ENCODE peak calls at places on chromosomes 5 and 9, in six cellular contexts. X, G, L, H, J and B are unnamed samples.

GRCh38 chr5:77224672-77225355 is 14.3 kb downstream of the PDE8B start:
- DNase-seq in X (no peak), G (no peak), L (no peak), H (no peak), J (no peak), B (no peak)

GRCh38 chr5:119166026-119166425 is 95.1 kb downstream of the DMXL1 start:
- DNase-seq in X (no peak), G (no peak), L (no peak), H (no peak), J (no peak), B (no peak)

GRCh38 chr5:14142202-14142855 is 813 bp upstream of the TRIO start:
- DNase-seq in X (no peak), G (no peak), L (no peak), H (no peak), J (no peak), B (no peak)

GRCh38 chr5:82749453-82749852 is 327.7 kb downstream of the TMEM167A start:
- DNase-seq in X (no peak), G (no peak), L (no peak), H (no peak), J (no peak), B (no peak)

GRCh38 chr5:127931396-127931795 is 152.2 kb upstream of the SLC12A2 start:
- DNase-seq in X (no peak), G (no peak), L (no peak), H (no peak), J (no peak), B (no peak)

GRCh38 chr5:115246361-115246991 is 16.2 kb downstream of the PGGT1B start:
- DNase-seq in X (peak; percentile 55), G (no peak), L (no peak), H (no peak), J (no peak), B (no peak)

GRCh38 chr5:160629007-160629402 is 207.3 kb downstream of the PTTG1 start:
- DNase-seq in X (no peak), G (no peak), L (no peak), H (no peak), J (no peak), B (no peak)

GRCh38 chr5:174245506-174245905 is 200.0 kb downstream of the NSG2 start:
- DNase-seq in X (no peak), G (no peak), L (no peak), H (no peak), J (no peak), B (no peak)

GRCh38 chr5:59786271-59786805 is 107.2 kb downstream of the PDE4D start:
- DNase-seq in X (no peak), G (no peak), L (no peak), H (no peak), J (no peak), B (no peak)

GRCh38 chr9:96169488-96169887 is 132.5 kb downstream of the HSD17B3 start:
- DNase-seq in X (no peak), G (no peak), L (peak; percentile 71), H (no peak), J (no peak), B (no peak)

GRCh38 chr5:90940227-90940995 is 381.8 kb downstream of the ADGRV1 start:
- DNase-seq in X (peak; percentile 61), G (no peak), L (peak; percentile 73), H (no peak), J (peak; percentile 11), B (peak; percentile 7)

GRCh38 chr5:154757647-154758406 is 2.6 kb downstream of the LARP1 start:
- DNase-seq in X (peak; percentile 43), G (peak; percentile 42), L (peak; percentile 78), H (no peak), J (peak; percentile 11), B (no peak)

GRCh38 chr5:138461343-138462125 is 3.7 kb upstream of the EGR1 start:
- DNase-seq in X (no peak), G (no peak), L (no peak), H (no peak), J (no peak), B (no peak)

GRCh38 chr5:146620031-146620662 is 104.2 kb upstream of the GPR151 start:
- DNase-seq in X (no peak), G (no peak), L (no peak), H (no peak), J (no peak), B (no peak)

GRCh38 chr5:176606032-176606431 is 3.9 kb downstream of the GPRIN1 start:
- DNase-seq in X (no peak), G (no peak), L (no peak), H (no peak), J (no peak), B (no peak)

GRCh38 chr5:62289813-62290212 is 16.2 kb upstream of the KIF2A start:
- DNase-seq in X (no peak), G (no peak), L (no peak), H (no peak), J (no peak), B (no peak)

GRCh38 chr5:110013042-110013441 is 323.3 kb downstream of the MAN2A1 start:
- DNase-seq in X (no peak), G (no peak), L (no peak), H (no peak), J (no peak), B (no peak)

GRCh38 chr9:3074247-3074646 is 230.4 kb upstream of the PUM3 start:
- DNase-seq in X (no peak), G (no peak), L (no peak), H (no peak), J (no peak), B (no peak)

DNA sequence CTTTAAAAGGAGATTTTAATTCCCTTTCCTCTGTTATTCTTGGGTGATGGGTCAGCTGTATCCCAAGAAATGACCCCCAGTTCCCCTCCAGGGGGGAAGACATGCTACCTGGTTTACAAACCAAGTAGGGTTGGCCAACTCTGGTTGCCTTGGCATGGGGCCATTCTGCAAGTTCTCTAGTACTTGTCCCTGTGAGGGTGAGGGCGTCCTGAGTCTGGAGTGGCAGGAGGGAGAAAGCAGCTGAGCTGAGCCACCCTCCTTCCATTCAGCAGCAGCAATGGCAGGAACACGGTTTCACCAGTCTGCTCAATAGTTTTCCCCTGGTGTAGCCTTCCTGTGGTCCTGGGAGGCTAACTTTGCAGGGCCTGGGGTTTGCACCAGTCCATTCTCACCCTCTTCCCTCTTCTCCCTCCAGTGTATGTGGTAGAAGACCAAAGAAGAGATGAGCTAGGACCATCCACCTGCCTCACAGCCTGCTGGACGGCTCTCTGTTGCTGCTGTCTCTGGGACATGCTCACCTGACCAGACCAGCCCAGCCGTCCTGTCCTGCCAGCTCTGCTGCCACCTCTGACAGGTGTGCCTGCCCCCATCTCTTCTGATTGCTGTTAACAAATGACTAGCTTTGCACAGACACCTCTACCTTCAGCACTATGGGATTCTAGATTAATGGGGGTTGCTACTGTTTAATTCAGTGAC is 59.9 kb downstream of the PFDN1 start:
- DNase-seq in X (no peak), G (no peak), L (peak; percentile 87), H (peak; percentile 38), J (no peak), B (no peak)
- H3K4me1 ChIP-seq in X (no peaks in the 10 kb centered on the region), G (no peaks in the 10 kb centered on the region), L (peaks cover 47% of the 10 kb centered on the region), H (peaks cover 84% of the 10 kb centered on the region), J (peaks cover 10% of the 10 kb centered on the region), B (peaks cover 10% of the 10 kb centered on the region)

DNA sequence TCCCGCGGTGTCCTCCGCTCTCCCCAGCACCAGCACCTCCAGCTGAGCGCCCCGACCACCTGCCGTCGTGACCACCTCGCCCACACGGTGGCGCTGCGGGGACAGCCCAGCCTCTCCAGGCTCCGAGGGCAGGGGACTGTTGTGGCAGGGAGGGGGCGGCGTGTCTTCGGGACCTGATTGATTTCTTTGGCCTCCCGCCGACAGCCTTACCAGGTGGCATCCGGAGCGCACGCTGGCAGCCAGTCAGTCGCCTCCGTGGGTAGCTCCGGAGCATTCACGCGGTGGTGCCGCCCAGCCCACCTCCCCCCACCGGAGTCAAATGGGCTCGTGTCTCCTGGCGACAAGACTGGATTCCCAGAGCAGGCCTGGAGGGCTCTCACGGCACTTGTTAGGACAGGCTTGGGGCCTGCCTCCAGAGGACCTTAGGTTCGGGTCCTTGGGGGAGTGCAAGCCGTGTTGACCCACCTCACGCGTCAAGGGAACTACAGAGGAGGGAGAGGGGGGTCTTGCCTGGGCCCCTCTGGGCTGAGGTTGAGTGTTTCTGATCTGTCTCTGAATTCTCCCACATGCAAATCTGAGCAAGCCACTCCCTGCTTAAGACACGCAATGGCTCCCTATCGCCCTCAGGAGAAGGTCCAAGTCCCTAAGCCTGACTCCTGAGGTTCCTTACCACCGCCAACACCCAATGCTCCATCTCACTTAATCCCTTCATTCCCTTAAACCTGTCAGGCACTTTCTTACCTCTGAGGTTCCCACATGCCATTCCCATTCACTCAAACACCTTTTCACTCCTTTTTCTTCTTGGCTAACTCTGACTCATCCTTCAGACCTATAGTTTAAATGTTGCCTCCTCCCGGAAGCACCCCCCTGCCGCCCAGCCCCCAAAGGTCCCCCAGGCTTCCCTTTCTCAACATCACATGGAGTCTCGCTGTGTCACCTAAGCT is 51.2 kb upstream of the GGTA1 start:
- DNase-seq in X (peak; percentile 56), G (peak; percentile 27), L (peak; percentile 96), H (peak; percentile 79), J (peak; percentile 61), B (peak; percentile 59)
- H3K4me3 ChIP-seq in X (no peak overlapping the region), G (no peak overlapping the region), L (no peak overlapping the region), H (peak overlapping the region; percentile 63), J (no peak overlapping the region), B (no peak overlapping the region)

DNA sequence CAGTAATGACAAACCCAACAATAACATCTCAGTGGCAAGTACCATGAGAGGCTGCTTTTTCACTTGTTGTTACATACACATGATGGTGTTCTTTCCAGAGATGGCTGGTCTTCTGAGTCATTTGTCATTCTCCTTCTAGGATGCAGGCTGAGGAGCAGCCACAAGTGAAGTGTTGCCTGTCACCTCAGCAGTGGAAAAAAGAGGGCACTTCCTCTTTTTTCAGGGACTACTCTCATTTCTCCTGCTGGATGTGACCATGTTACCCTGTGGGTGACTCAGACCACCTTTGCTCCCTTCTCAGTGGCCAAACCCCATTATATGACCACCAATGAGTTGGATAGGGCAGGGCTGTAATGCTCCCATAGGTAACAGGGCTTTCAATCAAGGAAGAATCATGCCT is 587.0 kb upstream of the ADAMTS16 start:
- DNase-seq in X (no peak), G (no peak), L (no peak), H (no peak), J (no peak), B (no peak)
- H3K9me3 ChIP-seq in X (no peaks in the 10 kb centered on the region), G (no peaks in the 10 kb centered on the region), L (no peaks in the 10 kb centered on the region), H (no peaks in the 10 kb centered on the region), J (no peaks in the 10 kb centered on the region), B (no peaks in the 10 kb centered on the region)

GRCh38 chr9:107584186-107584585 is 94.6 kb upstream of the KLF4 start:
- DNase-seq in X (no peak), G (no peak), L (no peak), H (no peak), J (no peak), B (no peak)
- H3K4me1 ChIP-seq in X (no peaks in the 10 kb centered on the region), G (no peaks in the 10 kb centered on the region), L (no peaks in the 10 kb centered on the region), H (peaks cover 22% of the 10 kb centered on the region), J (no peaks in the 10 kb centered on the region), B (no peaks in the 10 kb centered on the region)

DNA sequence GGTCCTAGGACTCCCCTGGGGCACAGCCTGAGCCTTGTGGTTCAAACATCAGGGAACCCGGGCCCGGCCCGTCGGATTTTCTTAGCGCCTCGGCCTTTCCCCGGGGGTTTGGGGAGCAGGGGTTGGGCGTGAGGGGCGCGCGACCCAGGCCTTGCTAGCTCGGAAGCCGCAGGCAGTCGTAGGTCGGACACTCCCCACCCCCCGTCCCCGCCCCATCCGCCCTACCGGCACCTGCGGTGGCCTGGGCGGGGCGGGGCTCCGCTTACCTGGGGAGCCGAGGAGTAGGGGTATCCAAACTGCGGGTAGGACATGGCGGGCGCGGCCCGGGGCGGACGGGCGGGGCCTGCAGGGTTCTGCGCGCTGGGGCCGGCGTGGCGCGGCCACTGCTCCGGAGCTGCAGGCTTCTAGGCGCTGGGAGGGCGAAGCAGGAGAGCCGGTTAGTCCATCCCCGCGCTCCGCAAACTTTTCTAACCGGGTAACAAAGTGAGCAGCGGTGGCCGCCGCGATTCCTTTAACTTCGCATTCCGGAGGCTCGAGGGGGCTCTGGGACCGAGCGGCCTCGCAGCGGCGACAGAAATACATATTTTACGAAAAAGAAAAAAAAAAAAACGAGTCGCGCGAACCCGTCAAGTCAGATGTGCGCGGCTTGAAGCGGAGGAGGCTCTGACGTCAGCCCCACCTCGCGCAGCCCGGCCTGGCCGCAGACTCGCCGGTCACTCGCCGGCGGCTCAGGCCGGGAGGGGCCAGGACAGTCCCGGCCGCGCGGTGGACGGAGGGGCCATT is at the start of gene IRX4:
- DNase-seq in X (no peak), G (no peak), L (no peak), H (no peak), J (no peak), B (no peak)
- H3K4me3 ChIP-seq in X (no peak within 1 kb of the TSS), G (peak within 1 kb of the TSS; percentile 25), L (no peak within 1 kb of the TSS), H (peak within 1 kb of the TSS; percentile 71), J (no peak within 1 kb of the TSS), B (no peak within 1 kb of the TSS)